ENCODE peak calls at places on chromosomes 12 and 14, in seven cellular contexts. S is lower leg skin, M is A549, U is IMR-90, E is adrenal gland, I is heart left ventricle, H is spleen. Q is an unnamed sample.

GRCh38 chr12:23399402-23399933 is 550.0 kb downstream of the SOX5 start:
- DNase-seq in S (no peak), M (no peak), U (no peak), E (no peak), I (no peak), H (no peak), Q (no peak)

GRCh38 chr14:72636871-72637270 is 257.0 kb downstream of the DPF3 start:
- DNase-seq in S (no peak), M (no peak), U (no peak), E (no peak), I (no peak), H (no peak), Q (no peak)

GRCh38 chr12:46523863-46524770 is 151.5 kb upstream of the SLC38A2 start:
- DNase-seq in S (no peak), M (peak), U (peak), E (peak), I (no peak), H (no peak), Q (peak)

GRCh38 chr14:94601961-94602391 is 10.2 kb upstream of the SERPINA3 start:
- DNase-seq in S (peak), M (peak), U (peak), E (peak), I (no peak), H (peak), Q (peak)

GRCh38 chr14:69756298-69756697 is 10.6 kb upstream of the SRSF5 start:
- DNase-seq in S (no peak), M (no peak), U (no peak), E (no peak), I (no peak), H (no peak), Q (no peak)

GRCh38 chr12:55789171-55789570 is 28.4 kb downstream of the SARNP start:
- DNase-seq in S (no peak), M (no peak), U (no peak), E (no peak), I (no peak), H (no peak), Q (no peak)

GRCh38 chr12:89138048-89138852 is 214.1 kb downstream of the DUSP6 start:
- DNase-seq in S (no peak), M (no peak), U (peak), E (no peak), I (no peak), H (no peak), Q (no peak)

GRCh38 chr14:102524026-102524450 is 14.5 kb upstream of the ANKRD9 start:
- DNase-seq in S (no peak), M (no peak), U (no peak), E (no peak), I (no peak), H (no peak), Q (no peak)

GRCh38 chr14:70098257-70098809 is 90.4 kb downstream of the SLC8A3 start:
- DNase-seq in S (no peak), M (no peak), U (no peak), E (no peak), I (no peak), H (no peak), Q (no peak)

GRCh38 chr12:89901906-89902648 is 193.4 kb upstream of the ATP2B1 start:
- DNase-seq in S (no peak), M (no peak), U (no peak), E (no peak), I (no peak), H (no peak), Q (no peak)

GRCh38 chr14:73462078-73462715 is 3.9 kb upstream of the NUMB start:
- DNase-seq in S (peak), M (peak), U (peak), E (peak), I (peak), H (no peak), Q (no peak)

GRCh38 chr14:81398196-81398891 is 1.8 kb downstream of the STON2 start:
- DNase-seq in S (no peak), M (no peak), U (no peak), E (no peak), I (no peak), H (no peak), Q (no peak)

GRCh38 chr14:81400852-81401251 is 728 bp upstream of the STON2 start:
- DNase-seq in S (peak), M (peak), U (peak), E (peak), I (no peak), H (no peak), Q (peak)

GRCh38 chr14:81401420-81402122 is 1.4 kb upstream of the STON2 start:
- DNase-seq in S (peak), M (peak), U (peak), E (no peak), I (no peak), H (no peak), Q (peak)

GRCh38 chr14:81402123-81402495 is 2.0 kb upstream of the STON2 start:
- DNase-seq in S (no peak), M (no peak), U (no peak), E (no peak), I (no peak), H (no peak), Q (no peak)

GRCh38 chr14:81400202-81400678 is at the start of gene STON2:
- DNase-seq in S (peak), M (peak), U (no peak), E (peak), I (no peak), H (no peak), Q (peak)
- TF ChIP-seq POLR2A in S (no peak), M (no peak), U (no peak), E (no peak), I (no peak), H (no peak), Q (no peak)

GRCh38 chr12:15114501-15114900 is 106.7 kb downstream of the RERG start:
- DNase-seq in S (no peak), M (no peak), U (no peak), E (no peak), I (no peak), H (no peak), Q (no peak)
- TF ChIP-seq POLR2A in S (no peak), M (no peak), U (no peak), E (no peak), I (no peak), H (no peak), Q (no peak)

GRCh38 chr12:54277823-54278276 is 2.1 kb downstream of the CBX5 start:
- DNase-seq in S (no peak), M (no peak), U (no peak), E (no peak), I (no peak), H (no peak), Q (no peak)

GRCh38 chr12:54279632-54280400 is at the start of gene CBX5:
- DNase-seq in S (peak), M (peak), U (peak), E (peak), I (peak), H (peak), Q (peak)

GRCh38 chr12:54280401-54281260 is at the start of gene HNRNPA1:
- DNase-seq in S (peak), M (peak), U (peak), E (peak), I (peak), H (peak), Q (peak)

GRCh38 chr12:54276368-54276767 is 3.6 kb downstream of the CBX5 start:
- DNase-seq in S (no peak), M (no peak), U (no peak), E (no peak), I (no peak), H (no peak), Q (no peak)

DNA sequence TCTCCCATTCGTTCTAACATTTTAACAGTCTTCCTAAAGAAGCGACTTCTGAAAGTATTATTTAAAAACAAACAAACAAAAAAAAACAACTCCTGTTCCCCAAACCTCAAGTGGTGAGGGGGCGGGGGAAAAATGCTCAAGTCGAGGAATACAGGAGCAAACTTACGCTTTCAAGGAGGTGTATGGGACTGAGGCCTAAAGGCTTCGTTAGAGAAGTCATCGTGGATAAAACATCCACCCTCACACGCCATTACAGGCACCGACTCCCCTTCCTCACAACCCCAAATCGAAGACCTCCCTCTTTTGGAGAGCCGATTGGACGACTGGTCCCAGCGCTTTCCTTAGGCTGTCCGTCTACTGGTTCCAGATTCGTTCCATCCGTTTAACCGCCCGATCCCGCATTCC is 693 bp downstream of the CBX5 start:
- DNase-seq in S (no peak), M (no peak), U (no peak), E (no peak), I (no peak), H (no peak), Q (no peak)
- TF ChIP-seq POLR2A in S (no peak), M (no peak), U (no peak), E (peak), I (no peak), H (no peak), Q (no peak)

DNA sequence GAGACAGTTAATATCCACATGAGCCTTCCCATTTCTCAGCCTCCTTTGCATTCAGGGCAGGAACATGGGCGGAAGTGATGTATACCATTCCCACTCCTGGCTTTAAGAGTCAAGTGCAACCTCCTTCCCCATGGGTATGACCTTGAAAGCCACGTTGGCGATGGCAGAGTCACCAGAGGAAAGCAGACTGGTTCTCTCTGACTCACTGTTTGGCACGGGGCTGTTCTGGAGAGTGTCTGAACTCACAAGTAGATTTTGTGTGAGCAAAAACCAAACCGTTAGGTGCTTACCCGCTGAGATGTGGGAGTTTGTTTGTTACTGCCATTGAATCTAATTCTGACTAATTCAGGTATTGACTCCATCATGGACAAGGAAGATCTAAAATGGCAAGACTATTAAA is 36.7 kb upstream of the PZP start:
- DNase-seq in S (peak), M (peak), U (no peak), E (peak), I (no peak), H (no peak), Q (no peak)
- TF ChIP-seq POLR2A in S (no peak), M (no peak), U (no peak), E (no peak), I (no peak), H (no peak), Q (no peak)

GRCh38 chr12:120116792-120117651 is 469 bp upstream of the RAB35 start:
- DNase-seq in S (peak), M (peak), U (peak), E (peak), I (peak), H (peak), Q (peak)
- TF ChIP-seq POLR2A in S (no peak), M (peak), U (peak), E (peak), I (peak), H (peak), Q (peak)

DNA sequence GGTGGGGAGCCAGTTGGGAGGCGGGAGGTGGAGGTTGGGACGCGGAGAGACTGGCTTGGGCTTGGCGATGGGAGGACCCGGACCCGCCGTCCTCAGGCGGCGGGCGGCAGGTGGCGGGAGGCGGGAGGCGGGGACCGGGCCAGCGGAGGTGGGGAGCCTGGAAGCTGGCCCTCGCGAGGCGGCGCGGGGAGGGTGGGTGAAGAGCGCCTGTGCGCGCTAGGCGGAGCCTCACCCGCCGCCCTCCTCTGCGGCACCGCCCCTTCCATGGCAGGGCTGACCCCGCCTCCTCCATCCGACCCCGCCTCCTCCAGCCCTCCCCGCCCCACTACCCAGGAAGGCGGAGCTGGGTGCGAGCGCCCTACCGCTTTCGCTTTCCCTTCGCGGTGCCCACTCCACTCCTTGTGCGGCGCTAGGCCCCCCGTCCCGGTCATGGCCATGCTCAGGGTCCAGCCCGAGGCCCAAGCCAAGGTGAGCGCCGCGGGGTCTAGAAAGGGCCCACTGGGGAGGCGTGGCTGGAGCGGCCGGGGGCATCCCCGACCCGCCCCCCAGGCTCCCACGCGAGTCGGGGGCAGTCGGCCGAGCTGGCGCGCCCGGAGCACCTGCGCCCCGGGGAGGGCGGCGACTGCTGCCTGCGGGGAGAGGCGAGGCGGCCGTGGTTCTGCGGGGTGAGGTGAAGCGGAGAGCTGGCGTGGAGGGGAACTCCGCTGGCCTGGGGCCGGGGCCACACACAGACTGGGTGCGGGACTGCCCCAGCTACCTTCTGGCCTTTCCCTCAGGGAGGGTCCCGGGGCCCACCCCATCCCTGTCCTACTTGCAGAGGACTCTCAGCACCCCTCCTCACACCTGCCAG is at the start of gene PSME1:
- DNase-seq in S (peak), M (peak), U (peak), E (peak), I (peak), H (peak), Q (peak)
- TF ChIP-seq POLR2A in S (no peak), M (peak), U (no peak), E (no peak), I (no peak), H (no peak), Q (peak)

GRCh38 chr14:89621009-89621421 is 204.0 kb upstream of the FOXN3 start:
- DNase-seq in S (no peak), M (no peak), U (no peak), E (no peak), I (no peak), H (no peak), Q (no peak)
- TF ChIP-seq POLR2A in S (no peak), M (no peak), U (no peak), E (no peak), I (no peak), H (no peak), Q (no peak)